ENCODE peak calls at places on chromosomes 2 and 18, in eight cellular contexts. J is activated T-helper 1 cell treated with anti-CD3 and anti-CD28 coated beads, Interleukin-2, amount 50 U/mL, for 16 hours; K is DND-41; W is stimulated activated CD4-positive, alpha-beta T cell treated with anti-CD3 and anti-CD28 coated beads, Interleukin-15, amount 100 ng/mL, for 24 hours; U is stimulated activated CD8-positive, alpha-beta memory T cell treated with anti-CD3 and anti-CD28 coated beads, Interleukin-15, amount 100 ng/mL, for 24 hours; I is GM23248; A is LoVo; C is activated CD4-positive, alpha-beta T cell treated with anti-CD3 and anti-CD28 coated beads, Interleukin-2, amount 50 U/mL, for 1 hour. D is an unnamed sample.

GRCh38 chr18:54843302-54843701 is 15.0 kb downstream of the RAB27B start:
- DNase-seq in J (no peak), K (no peak), W (no peak), U (no peak), I (peak; percentile 52), A (no peak), C (no peak), D (no peak)

GRCh38 chr2:138223321-138223720 is 259.0 kb downstream of the HNMT start:
- DNase-seq in J (no peak), K (no peak), W (no peak), U (no peak), I (no peak), A (no peak), C (no peak), D (no peak)

GRCh38 chr18:67385455-67385854 is 131.1 kb downstream of the DSEL start:
- DNase-seq in J (no peak), K (no peak), W (no peak), U (no peak), I (peak; percentile 14), A (no peak), C (no peak), D (no peak)

GRCh38 chr18:11119550-11119949 is 29.8 kb downstream of the PIEZO2 start:
- DNase-seq in J (no peak), K (no peak), W (no peak), U (no peak), I (peak; percentile 41), A (no peak), C (no peak), D (no peak)

GRCh38 chr18:41126541-41127235 is 828.3 kb upstream of the PIK3C3 start:
- DNase-seq in J (no peak), K (no peak), W (no peak), U (no peak), I (peak; percentile 79), A (no peak), C (no peak), D (no peak)

GRCh38 chr18:77071711-77072292 is 60.8 kb downstream of the MBP start:
- DNase-seq in J (no peak), K (no peak), W (peak; percentile 57), U (no peak), I (peak; percentile 85), A (no peak), C (peak; percentile 74), D (peak; percentile 87)

GRCh38 chr2:42010743-42011298 is 37.0 kb upstream of the PKDCC start:
- DNase-seq in J (no peak), K (no peak), W (no peak), U (no peak), I (peak; percentile 86), A (peak; percentile 41), C (no peak), D (no peak)

GRCh38 chr2:239014458-239014857 is 166.6 kb downstream of the TWIST2 start:
- DNase-seq in J (no peak), K (no peak), W (no peak), U (no peak), I (no peak), A (no peak), C (no peak), D (no peak)

GRCh38 chr2:26786207-26787023 is 559 bp downstream of the CENPA start:
- DNase-seq in J (no peak), K (peak; percentile 37), W (peak; percentile 51), U (no peak), I (peak; percentile 53), A (no peak), C (no peak), D (peak; percentile 84)

GRCh38 chr2:26807788-26808460 is 22.1 kb downstream of the CENPA start:
- DNase-seq in J (no peak), K (no peak), W (no peak), U (no peak), I (peak; percentile 58), A (no peak), C (no peak), D (no peak)

GRCh38 chr2:231039821-231040364 is 2.6 kb downstream of the C2orf72 start:
- DNase-seq in J (no peak), K (no peak), W (no peak), U (no peak), I (no peak), A (no peak), C (no peak), D (no peak)

GRCh38 chr18:1133541-1133940 is 228.9 kb downstream of the ADCYAP1 start:
- DNase-seq in J (no peak), K (no peak), W (no peak), U (no peak), I (no peak), A (no peak), C (no peak), D (no peak)

GRCh38 chr2:152466925-152467676 is 132.1 kb downstream of the FMNL2 start:
- DNase-seq in J (no peak), K (no peak), W (no peak), U (no peak), I (peak; percentile 56), A (no peak), C (no peak), D (no peak)

GRCh38 chr18:29488617-29489016 is 1311.7 kb upstream of the CDH2 start:
- DNase-seq in J (no peak), K (no peak), W (no peak), U (no peak), I (peak; percentile 1), A (no peak), C (no peak), D (no peak)

GRCh38 chr18:24731981-24732380 is 271.5 kb downstream of the HRH4 start:
- DNase-seq in J (no peak), K (no peak), W (no peak), U (no peak), I (peak; percentile 53), A (peak; percentile 74), C (no peak), D (no peak)

GRCh38 chr18:9825571-9826073 is 60.2 kb upstream of the TXNDC2 start:
- DNase-seq in J (no peak), K (no peak), W (no peak), U (no peak), I (peak; percentile 89), A (peak; percentile 95), C (no peak), D (no peak)

GRCh38 chr2:161031516-161031915 is 128.7 kb upstream of the TANK start:
- DNase-seq in J (no peak), K (no peak), W (no peak), U (no peak), I (no peak), A (no peak), C (no peak), D (no peak)

GRCh38 chr18:75010260-75010659 is 198.7 kb downstream of the PTGR3 start:
- DNase-seq in J (no peak), K (no peak), W (no peak), U (no peak), I (no peak), A (no peak), C (no peak), D (no peak)

GRCh38 chr2:21070322-21071257 is 26.7 kb upstream of the APOB start:
- DNase-seq in J (no peak), K (no peak), W (no peak), U (no peak), I (no peak), A (no peak), C (no peak), D (no peak)

GRCh38 chr2:17232751-17233150 is 285.5 kb downstream of the RAD51AP2 start:
- DNase-seq in J (no peak), K (no peak), W (no peak), U (no peak), I (no peak), A (no peak), C (no peak), D (no peak)

GRCh38 chr2:151999058-151999457 is 99.8 kb downstream of the CACNB4 start:
- DNase-seq in J (no peak), K (peak; percentile 48), W (peak; percentile 67), U (no peak), I (peak; percentile 68), A (peak; percentile 51), C (peak; percentile 22), D (no peak)

GRCh38 chr2:99939135-99939534 is 203.3 kb downstream of the AFF3 start:
- DNase-seq in J (no peak), K (no peak), W (no peak), U (no peak), I (peak; percentile 7), A (no peak), C (no peak), D (no peak)

GRCh38 chr2:217248312-217248935 is 388.6 kb upstream of the TNP1 start:
- DNase-seq in J (no peak), K (peak; percentile 32), W (no peak), U (no peak), I (no peak), A (no peak), C (no peak), D (peak; percentile 91)

GRCh38 chr2:169119816-169120215 is 50.5 kb downstream of the DHRS9 start:
- DNase-seq in J (no peak), K (no peak), W (no peak), U (no peak), I (no peak), A (no peak), C (no peak), D (no peak)

GRCh38 chr2:204749319-204749718 is 204.0 kb downstream of the PARD3B start:
- DNase-seq in J (no peak), K (no peak), W (no peak), U (no peak), I (peak; percentile 89), A (no peak), C (no peak), D (no peak)

GRCh38 chr2:24830351-24830750 is 37.1 kb downstream of the CENPO start:
- DNase-seq in J (no peak), K (no peak), W (no peak), U (no peak), I (peak; percentile 25), A (no peak), C (no peak), D (no peak)

GRCh38 chr18:27780061-27780740 is 396.7 kb downstream of the CDH2 start:
- DNase-seq in J (no peak), K (no peak), W (no peak), U (no peak), I (peak; percentile 57), A (no peak), C (no peak), D (no peak)

GRCh38 chr2:223928113-223929006 is 16.8 kb downstream of the WDFY1 start:
- DNase-seq in J (no peak), K (no peak), W (no peak), U (no peak), I (no peak), A (no peak), C (no peak), D (peak; percentile 62)

GRCh38 chr18:64276736-64277135 is 127.8 kb upstream of the LINC00305 start:
- DNase-seq in J (no peak), K (no peak), W (no peak), U (no peak), I (no peak), A (no peak), C (no peak), D (no peak)

GRCh38 chr2:176997074-176997791 is 215.4 kb upstream of the HNRNPA3 start:
- DNase-seq in J (no peak), K (no peak), W (peak; percentile 38), U (no peak), I (peak; percentile 96), A (peak; percentile 84), C (no peak), D (no peak)

GRCh38 chr18:9736942-9737813 is 29.1 kb downstream of the RAB31 start:
- DNase-seq in J (no peak), K (no peak), W (no peak), U (no peak), I (peak; percentile 82), A (peak; percentile 81), C (no peak), D (no peak)